ENCODE peak calls at places on chromosomes 12 and 14, in nine cellular contexts. D, A, U, I, L, G, V, Y and J are unnamed samples.

GRCh38 chr12:71556881-71557280 is 106.8 kb downstream of the ZFC3H1 start:
- DNase-seq in V (no peak), G (no peak), L (no peak), I (no peak), A (no peak), Y (no peak), D (peak), U (peak), J (peak)

GRCh38 chr14:32259368-32260013 is 56.4 kb upstream of the RNU6-8 start:
- DNase-seq in U (no peak), V (no peak), D (peak), I (no peak), Y (no peak), A (peak), L (no peak), G (no peak), J (peak)

GRCh38 chr12:47504775-47505446 is 200.9 kb downstream of the RPAP3 start:
- DNase-seq in V (no peak), I (no peak), G (no peak), U (no peak), Y (no peak), A (no peak), L (no peak), D (peak), J (no peak)

GRCh38 chr12:39294712-39295111 is 148.2 kb downstream of the KIF21A start:
- DNase-seq in Y (no peak), L (no peak), D (no peak), I (no peak), G (no peak), A (no peak), U (no peak), V (no peak), J (peak)

GRCh38 chr14:93936245-93936644 is 9.1 kb downstream of the FAM181A start:
- DNase-seq in I (no peak), U (peak), V (peak), A (no peak), Y (no peak), G (peak), L (no peak), D (no peak), J (no peak)

GRCh38 chr12:79161249-79161934 is 296.8 kb downstream of the SYT1 start:
- DNase-seq in L (no peak), A (no peak), U (no peak), G (no peak), V (no peak), D (no peak), I (no peak), Y (no peak), J (no peak)

GRCh38 chr12:6547987-6548386 is 7.9 kb downstream of the IFFO1 start:
- DNase-seq in A (no peak), Y (no peak), G (no peak), D (peak), L (no peak), V (no peak), U (peak), I (no peak), J (peak)

GRCh38 chr12:39199371-39199770 is 243.5 kb downstream of the KIF21A start:
- DNase-seq in V (no peak), Y (no peak), D (peak), L (no peak), I (no peak), G (no peak), U (no peak), A (no peak), J (no peak)

GRCh38 chr14:55846852-55847471 is 267.0 kb downstream of the KTN1 start:
- DNase-seq in U (no peak), Y (no peak), I (no peak), A (no peak), V (peak), L (no peak), D (peak), G (no peak), J (no peak)

GRCh38 chr14:79584679-79585078 is 626.6 kb downstream of the DIO2 start:
- DNase-seq in G (no peak), Y (no peak), V (no peak), I (no peak), U (no peak), A (no peak), D (peak), L (no peak), J (no peak)

GRCh38 chr12:25058012-25058411 is 109.1 kb upstream of the BCAT1 start:
- DNase-seq in G (no peak), I (no peak), U (no peak), D (no peak), Y (no peak), L (no peak), V (no peak), A (no peak), J (no peak)

GRCh38 chr14:99749763-99750715 is 43.2 kb upstream of the EML1 start:
- DNase-seq in L (no peak), U (no peak), A (no peak), I (no peak), V (no peak), G (no peak), Y (no peak), D (no peak), J (no peak)

GRCh38 chr12:121261397-121261796 is 35.1 kb downstream of the CAMKK2 start:
- DNase-seq in Y (no peak), V (no peak), I (no peak), G (no peak), U (no peak), A (no peak), D (no peak), L (no peak), J (no peak)